ENCODE peak calls at places on chromosomes 3 and 15, in seven cellular contexts. J, M, X, A, P, V and H are unnamed samples.

GRCh38 chr3:60403866-60404265 is 847.4 kb downstream of the FHIT start:
- DNase-seq in V (no peak), J (no peak), A (no peak), X (no peak), P (no peak), M (no peak), H (no peak)

GRCh38 chr3:107367353-107367752 is 9.9 kb upstream of the CCDC54 start:
- DNase-seq in A (no peak), M (peak), P (no peak), J (peak), V (no peak), X (no peak), H (no peak)

GRCh38 chr3:49813497-49814174 is at the start of gene UBA7:
- DNase-seq in P (peak), V (peak), J (peak), M (peak), X (peak), A (no peak), H (no peak)

GRCh38 chr3:105504440-105504951 is 137.8 kb downstream of the ALCAM start:
- DNase-seq in J (no peak), M (no peak), V (no peak), A (no peak), P (peak), X (no peak), H (no peak)

GRCh38 chr3:122536634-122537033 is 21.9 kb upstream of the KPNA1 start:
- DNase-seq in J (no peak), X (no peak), A (no peak), M (no peak), V (no peak), P (no peak), H (no peak)

GRCh38 chr3:61483997-61484396 is 77.4 kb upstream of the PTPRG start:
- DNase-seq in V (no peak), X (no peak), A (no peak), P (no peak), J (no peak), M (no peak), H (no peak)

GRCh38 chr3:101216710-101217457 is 103.5 kb downstream of the IMPG2 start:
- DNase-seq in P (no peak), M (peak), A (peak), J (peak), X (no peak), V (no peak), H (no peak)

GRCh38 chr15:57591822-57592367 is at the start of gene MYZAP:
- DNase-seq in V (peak), X (no peak), A (peak), P (peak), M (peak), J (peak), H (peak)

GRCh38 chr3:11306815-11307589 is 34.8 kb downstream of the ATG7 start:
- DNase-seq in A (no peak), P (no peak), X (no peak), M (peak), V (no peak), J (peak), H (no peak)